ENCODE peak calls at places on chromosomes 6 and 20, in four cellular contexts. One of them, this sample, is unnamed.

GRCh38 chr20:1491281-1491840 is at the start of gene SIRPB2:
- DNase-seq in GM10248: no peak
- DNase-seq in NCI-H1105: no peak
- DNase-seq in ACHN: no peak
- DNase-seq in this sample: no peak

GRCh38 chr20:63265891-63266515 is 6.6 kb upstream of the ARFGAP1 start:
- DNase-seq in GM10248: no peak
- DNase-seq in NCI-H1105: no peak
- DNase-seq in ACHN: no peak
- DNase-seq in this sample: no peak

GRCh38 chr6:144283781-144284473 is 1.2 kb upstream of the UTRN start:
- DNase-seq in GM10248: no peak
- DNase-seq in NCI-H1105: peak
- DNase-seq in ACHN: peak
- DNase-seq in this sample: no peak

GRCh38 chr6:11232968-11233626 is 629 bp upstream of the NEDD9 start:
- DNase-seq in GM10248: no peak
- DNase-seq in NCI-H1105: peak
- DNase-seq in ACHN: peak
- DNase-seq in this sample: no peak

GRCh38 chr6:54060286-54060685 is 51.0 kb upstream of the MLIP start:
- DNase-seq in GM10248: no peak
- DNase-seq in NCI-H1105: no peak
- DNase-seq in ACHN: no peak
- DNase-seq in this sample: peak

GRCh38 chr6:163180874-163181541 is 233.5 kb upstream of the QKI start:
- DNase-seq in GM10248: peak
- DNase-seq in NCI-H1105: no peak
- DNase-seq in ACHN: no peak
- DNase-seq in this sample: peak

GRCh38 chr6:31083742-31084354 is 28.5 kb downstream of the C6orf15 start:
- DNase-seq in GM10248: peak
- DNase-seq in NCI-H1105: no peak
- DNase-seq in ACHN: peak
- DNase-seq in this sample: no peak

GRCh38 chr6:25286891-25287290 is 7.7 kb downstream of the CARMIL1 start:
- DNase-seq in GM10248: no peak
- DNase-seq in NCI-H1105: no peak
- DNase-seq in ACHN: no peak
- DNase-seq in this sample: no peak

GRCh38 chr20:10563935-10564492 is 109.8 kb downstream of the JAG1 start:
- DNase-seq in GM10248: no peak
- DNase-seq in NCI-H1105: no peak
- DNase-seq in ACHN: no peak
- DNase-seq in this sample: no peak

GRCh38 chr20:7980332-7981046 is 39.1 kb downstream of the TMX4 start:
- DNase-seq in GM10248: peak
- DNase-seq in NCI-H1105: no peak
- DNase-seq in ACHN: peak
- DNase-seq in this sample: no peak

GRCh38 chr6:33213166-33213988 is 5.1 kb downstream of the RING1 start:
- DNase-seq in GM10248: no peak
- DNase-seq in NCI-H1105: no peak
- DNase-seq in ACHN: no peak
- DNase-seq in this sample: no peak

GRCh38 chr6:155306958-155307357 is 7.3 kb downstream of the TFB1M start:
- DNase-seq in GM10248: no peak
- DNase-seq in NCI-H1105: no peak
- DNase-seq in ACHN: no peak
- DNase-seq in this sample: no peak

GRCh38 chr20:23200914-23201313 is 114.8 kb upstream of the CD93 start:
- DNase-seq in GM10248: peak
- DNase-seq in NCI-H1105: no peak
- DNase-seq in ACHN: peak
- DNase-seq in this sample: no peak

GRCh38 chr20:6959900-6960312 is 192.4 kb downstream of the BMP2 start:
- DNase-seq in GM10248: no peak
- DNase-seq in NCI-H1105: no peak
- DNase-seq in ACHN: no peak
- DNase-seq in this sample: no peak

This sample was measured in epithelial cell of proximal tubule.